ENCODE peak calls at places on chromosome 6, in four cellular contexts. U is HEK293T, D is osteocyte, O is fibroblast of mammary gland. C is an unnamed sample.

GRCh38 chr6:106084973-106085686 is 1.0 kb upstream of the PRDM1 start:
- DNase-seq in U (no peak), D (no peak), O (peak; percentile 68), C (no peak)

GRCh38 chr6:113077794-113078193 is 730.7 kb downstream of the RFPL4B start:
- DNase-seq in U (no peak), D (no peak), O (no peak), C (no peak)

GRCh38 chr6:42295688-42296087 is 78.0 kb upstream of the MRPS10 start:
- DNase-seq in U (no peak), D (no peak), O (no peak), C (no peak)

GRCh38 chr6:163386329-163386910 is 28.1 kb upstream of the QKI start:
- DNase-seq in U (no peak), D (peak; percentile 30), O (peak; percentile 40), C (no peak)

GRCh38 chr6:83480470-83480869 is 31.9 kb upstream of the PRSS35 start:
- DNase-seq in U (no peak), D (no peak), O (no peak), C (no peak)

GRCh38 chr6:31652925-31653724 is 664 bp upstream of the BAG6 start:
- DNase-seq in U (peak; percentile 88), D (no peak), O (no peak), C (peak; percentile 92)

GRCh38 chr6:139291813-139292619 is at the start of gene TXLNB:
- DNase-seq in U (peak; percentile 57), D (no peak), O (peak; percentile 85), C (peak; percentile 81)

GRCh38 chr6:46963039-46963438 is 41.3 kb upstream of the ADGRF5 start:
- DNase-seq in U (no peak), D (no peak), O (no peak), C (no peak)

GRCh38 chr6:4348462-4349112 is 213.2 kb upstream of the ECI2 start:
- DNase-seq in U (no peak), D (peak; percentile 46), O (peak; percentile 27), C (peak; percentile 35)

GRCh38 chr6:140544431-140544830 is 1170.0 kb upstream of the CITED2 start:
- DNase-seq in U (no peak), D (no peak), O (peak; percentile 54), C (peak; percentile 62)